ENCODE peak calls at places on chromosomes 7 and 10, in ten cellular contexts. I is lower lobe of right lung; K is activated naive CD4-positive, alpha-beta T cell; M is stimulated activated CD4-positive, alpha-beta T cell treated with anti-CD3 and anti-CD28 coated beads, Interleukin-15, amount 100 ng/mL, for 24 hours; V is HuH-7; A is neural crest cell; B is tibial nerve; X is right atrium auricular region; C is T follicular helper cell; Q is NCI-H2081. Z is an unnamed sample.
A peak's percentile ranks its signal among the peaks of the same experiment; 100 is the strongest.

GRCh38 chr7:98281757-98282652 is 519 bp downstream of the BRI3 start:
- DNase-seq in I (peak; percentile 73), K (peak; percentile 39), M (peak; percentile 48), V (no peak), A (no peak), B (peak; percentile 27), X (no peak), C (peak; percentile 29), Q (no peak), Z (no peak)

GRCh38 chr10:107546239-107546638 is 381.7 kb upstream of the SORCS1 start:
- DNase-seq in I (no peak), K (no peak), M (no peak), V (no peak), A (no peak), B (no peak), X (no peak), C (no peak), Q (no peak), Z (no peak)

GRCh38 chr7:901388-902154 is 25.2 kb downstream of the GET4 start:
- DNase-seq in I (peak; percentile 89), K (peak; percentile 27), M (peak; percentile 76), V (peak; percentile 99), A (peak; percentile 70), B (peak; percentile 75), X (no peak), C (no peak), Q (peak; percentile 55), Z (peak; percentile 44)

GRCh38 chr10:43735907-43736306 is 87.2 kb upstream of the ZNF32 start:
- DNase-seq in I (no peak), K (no peak), M (no peak), V (no peak), A (no peak), B (no peak), X (no peak), C (no peak), Q (no peak), Z (no peak)

GRCh38 chr10:47372726-47373125 is 11.4 kb downstream of the ZNF488 start:
- DNase-seq in I (no peak), K (no peak), M (no peak), V (no peak), A (no peak), B (no peak), X (peak; percentile 47), C (no peak), Q (no peak), Z (no peak)

GRCh38 chr10:97777148-97777547 is 5.3 kb upstream of the SFRP5 start:
- DNase-seq in I (no peak), K (no peak), M (no peak), V (no peak), A (no peak), B (no peak), X (no peak), C (no peak), Q (no peak), Z (no peak)

GRCh38 chr10:91582063-91582673 is 50.7 kb downstream of the PPP1R3C start:
- DNase-seq in I (no peak), K (no peak), M (no peak), V (no peak), A (no peak), B (no peak), X (peak; percentile 75), C (no peak), Q (no peak), Z (no peak)

GRCh38 chr10:129677377-129677927 is 210.4 kb downstream of the MGMT start:
- DNase-seq in I (no peak), K (no peak), M (no peak), V (no peak), A (no peak), B (no peak), X (no peak), C (no peak), Q (no peak), Z (no peak)

GRCh38 chr10:110529596-110530011 is 31.9 kb downstream of the DUSP5 start:
- DNase-seq in I (no peak), K (no peak), M (peak; percentile 41), V (no peak), A (no peak), B (no peak), X (no peak), C (no peak), Q (no peak), Z (peak; percentile 60)

GRCh38 chr10:59176241-59177030 is at the start of gene PHYHIPL:
- DNase-seq in I (peak; percentile 17), K (no peak), M (peak; percentile 3), V (peak; percentile 50), A (peak; percentile 43), B (no peak), X (no peak), C (no peak), Q (peak; percentile 80), Z (no peak)

GRCh38 chr10:97514344-97514743 is 15.6 kb downstream of the UBTD1 start:
- DNase-seq in I (no peak), K (no peak), M (no peak), V (no peak), A (no peak), B (no peak), X (no peak), C (no peak), Q (no peak), Z (no peak)

GRCh38 chr7:154975984-154976383 is 26.9 kb downstream of the PAXIP1 start:
- DNase-seq in I (no peak), K (no peak), M (no peak), V (no peak), A (no peak), B (no peak), X (no peak), C (no peak), Q (no peak), Z (no peak)

GRCh38 chr7:128166603-128167315 is 74.3 kb upstream of the LEP start:
- DNase-seq in I (no peak), K (no peak), M (peak; percentile 25), V (no peak), A (no peak), B (no peak), X (no peak), C (no peak), Q (peak; percentile 55), Z (no peak)

GRCh38 chr7:1986366-1987083 is 246.2 kb downstream of the MAD1L1 start:
- DNase-seq in I (peak; percentile 17), K (peak; percentile 32), M (peak; percentile 11), V (no peak), A (no peak), B (no peak), X (no peak), C (no peak), Q (no peak), Z (peak; percentile 72)

GRCh38 chr10:34351161-34351560 is 463.9 kb downstream of the PARD3 start:
- DNase-seq in I (no peak), K (no peak), M (no peak), V (no peak), A (no peak), B (no peak), X (no peak), C (no peak), Q (no peak), Z (no peak)

GRCh38 chr10:78185693-78186055 is 152.0 kb downstream of the RPS24 start:
- DNase-seq in I (no peak), K (no peak), M (no peak), V (no peak), A (no peak), B (peak; percentile 9), X (peak; percentile 65), C (no peak), Q (no peak), Z (no peak)

GRCh38 chr10:72087392-72087968 is 871 bp downstream of the SPOCK2 start:
- DNase-seq in I (no peak), K (peak; percentile 43), M (peak; percentile 63), V (no peak), A (no peak), B (no peak), X (no peak), C (peak; percentile 28), Q (no peak), Z (no peak)

GRCh38 chr7:87645446-87645845 is 17.2 kb downstream of the RUNDC3B start:
- DNase-seq in I (no peak), K (no peak), M (no peak), V (no peak), A (no peak), B (no peak), X (no peak), C (no peak), Q (no peak), Z (no peak)

GRCh38 chr10:96588060-96588554 is 1.3 kb upstream of the TM9SF3 start:
- DNase-seq in I (no peak), K (no peak), M (no peak), V (peak; percentile 14), A (no peak), B (no peak), X (no peak), C (no peak), Q (no peak), Z (no peak)

GRCh38 chr7:77727936-77728701 is 31.9 kb downstream of the RSBN1L start:
- DNase-seq in I (no peak), K (no peak), M (no peak), V (no peak), A (no peak), B (no peak), X (no peak), C (peak; percentile 6), Q (peak; percentile 88), Z (no peak)

GRCh38 chr7:101826081-101826835 is 8.8 kb downstream of the CUX1 start:
- DNase-seq in I (no peak), K (no peak), M (no peak), V (no peak), A (no peak), B (no peak), X (no peak), C (no peak), Q (no peak), Z (no peak)

GRCh38 chr7:6453737-6454136 is 6.0 kb upstream of the DAGLB start:
- DNase-seq in I (peak; percentile 13), K (no peak), M (no peak), V (no peak), A (no peak), B (no peak), X (no peak), C (no peak), Q (no peak), Z (no peak)

GRCh38 chr7:23242321-23242720 is 4.3 kb upstream of the GPNMB start:
- DNase-seq in I (no peak), K (no peak), M (no peak), V (no peak), A (no peak), B (no peak), X (no peak), C (no peak), Q (no peak), Z (no peak)

GRCh38 chr7:87328281-87328680 is 17.2 kb upstream of the CROT start:
- DNase-seq in I (no peak), K (no peak), M (no peak), V (no peak), A (no peak), B (no peak), X (no peak), C (no peak), Q (peak; percentile 3), Z (no peak)

GRCh38 chr7:114885836-114886235 is 36.1 kb upstream of the MDFIC start:
- DNase-seq in I (no peak), K (no peak), M (no peak), V (no peak), A (no peak), B (no peak), X (no peak), C (no peak), Q (no peak), Z (no peak)

GRCh38 chr7:155258233-155258575 is 39.5 kb upstream of the INSIG1 start:
- DNase-seq in I (no peak), K (no peak), M (no peak), V (no peak), A (no peak), B (peak; percentile 66), X (peak; percentile 79), C (no peak), Q (no peak), Z (no peak)

GRCh38 chr7:131546126-131546525 is 10.3 kb downstream of the PODXL start:
- DNase-seq in I (no peak), K (no peak), M (no peak), V (no peak), A (no peak), B (no peak), X (no peak), C (no peak), Q (no peak), Z (no peak)

Z was measured in immature natural killer cell.